ENCODE peak calls at places on chromosomes 3 and 15, in six cellular contexts. C is hepatocyte, S is heart right ventricle, E is BE2C, I is NB4, A is cardiac fibroblast. R is an unnamed sample.
A peak's percentile ranks its signal among the peaks of the same experiment; 100 is the strongest.

GRCh38 chr15:25679492-25679891 is 183.6 kb downstream of the ATP10A start:
- DNase-seq in S (no peak), A (no peak), E (no peak), C (no peak), I (no peak), R (no peak)

GRCh38 chr3:119597548-119598288 is at the start of gene PLA1A:
- DNase-seq in A (peak; percentile 21), C (peak; percentile 61), I (no peak), S (no peak), E (no peak), R (no peak)

GRCh38 chr3:159832024-159832423 is 156.6 kb upstream of the IL12A start:
- DNase-seq in C (no peak), E (peak; percentile 37), A (no peak), S (no peak), I (peak; percentile 44), R (no peak)

GRCh38 chr3:186640473-186640818 is 247 bp downstream of the FETUB start:
- DNase-seq in A (peak; percentile 16), I (no peak), E (peak; percentile 43), C (no peak), S (no peak), R (peak; percentile 14)

GRCh38 chr3:18111702-18112311 is 313.3 kb downstream of the SATB1 start:
- DNase-seq in C (no peak), S (no peak), A (peak; percentile 22), I (no peak), E (no peak), R (no peak)

GRCh38 chr15:34716111-34716510 is 38.7 kb downstream of the GJD2 start:
- DNase-seq in A (no peak), I (no peak), E (no peak), C (no peak), S (peak; percentile 50), R (no peak)

GRCh38 chr3:85313380-85313779 is 354.6 kb downstream of the CADM2 start:
- DNase-seq in S (no peak), I (no peak), A (no peak), C (no peak), E (no peak), R (no peak)

GRCh38 chr3:181886676-181887075 is 175.0 kb downstream of the SOX2 start:
- DNase-seq in E (no peak), S (no peak), C (no peak), I (no peak), A (no peak), R (no peak)

GRCh38 chr15:31740203-31740602 is 290.1 kb upstream of the CHRNA7 start:
- DNase-seq in I (no peak), S (no peak), C (peak; percentile 5), A (no peak), E (peak; percentile 33), R (no peak)

GRCh38 chr15:41154412-41154811 is 38.3 kb upstream of the INO80 start:
- DNase-seq in E (no peak), S (no peak), A (peak; percentile 16), C (no peak), I (no peak), R (no peak)

GRCh38 chr15:29045717-29046116 is 159.9 kb downstream of the APBA2 start:
- DNase-seq in I (peak; percentile 4), E (no peak), A (no peak), C (no peak), S (no peak), R (no peak)

GRCh38 chr3:189099031-189099471 is 72.7 kb upstream of the TPRG1 start:
- DNase-seq in S (peak; percentile 86), E (no peak), A (peak; percentile 36), C (no peak), I (no peak), R (peak; percentile 12)

GRCh38 chr3:29065211-29065785 is 215.6 kb upstream of the RBMS3 start:
- DNase-seq in C (peak; percentile 87), E (peak; percentile 3), S (peak; percentile 21), A (peak; percentile 99), I (no peak), R (peak; percentile 83)

GRCh38 chr3:105805402-105805801 is 63.4 kb downstream of the CBLB start:
- DNase-seq in A (no peak), C (no peak), S (no peak), E (no peak), I (no peak), R (no peak)

GRCh38 chr3:46495901-46496456 is 1.8 kb upstream of the RTP3 start:
- DNase-seq in I (peak; percentile 70), E (no peak), S (no peak), A (no peak), C (no peak), R (no peak)

GRCh38 chr3:60399861-60400845 is 851.1 kb downstream of the FHIT start:
- DNase-seq in S (no peak), A (no peak), E (no peak), I (no peak), C (no peak), R (no peak)

GRCh38 chr15:31332020-31332680 is 5.5 kb downstream of the KLF13 start:
- DNase-seq in E (peak; percentile 66), C (no peak), S (no peak), I (peak; percentile 61), A (no peak), R (no peak)

GRCh38 chr3:126456766-126457388 is 18.8 kb downstream of the ZXDC start:
- DNase-seq in A (no peak), E (peak; percentile 1), S (no peak), C (no peak), I (no peak), R (no peak)

GRCh38 chr3:103056953-103057450 is 622.2 kb downstream of the ZPLD1 start:
- DNase-seq in A (no peak), E (no peak), S (no peak), I (no peak), C (peak; percentile 8), R (no peak)

GRCh38 chr15:96170616-96171270 is 159.8 kb upstream of the NR2F2 start:
- DNase-seq in S (no peak), I (no peak), A (no peak), C (peak; percentile 46), E (no peak), R (no peak)

GRCh38 chr15:70768247-70768883 is 5.0 kb upstream of the UACA start:
- DNase-seq in C (peak; percentile 25), S (no peak), E (no peak), I (no peak), A (no peak), R (no peak)

GRCh38 chr3:13353936-13354542 is 66.1 kb downstream of the NUP210 start:
- DNase-seq in S (no peak), E (no peak), C (no peak), A (no peak), I (peak; percentile 50), R (no peak)

GRCh38 chr15:66130496-66131014 is 123.0 kb downstream of the MEGF11 start:
- DNase-seq in I (no peak), E (no peak), C (no peak), A (no peak), S (no peak), R (no peak)

GRCh38 chr15:66131200-66131599 is 122.3 kb downstream of the MEGF11 start:
- DNase-seq in A (no peak), C (no peak), I (no peak), S (no peak), E (no peak), R (no peak)

GRCh38 chr15:66126057-66126855 is 127.3 kb downstream of the MEGF11 start:
- DNase-seq in E (peak; percentile 33), C (no peak), I (no peak), S (no peak), A (no peak), R (no peak)

GRCh38 chr15:66129561-66129960 is 124.0 kb downstream of the MEGF11 start:
- DNase-seq in S (no peak), I (no peak), A (no peak), E (no peak), C (no peak), R (no peak)

GRCh38 chr15:66128116-66128715 is 125.3 kb downstream of the MEGF11 start:
- DNase-seq in E (no peak), A (no peak), I (no peak), S (no peak), C (no peak), R (no peak)
- TF ChIP-seq CTCF in E (no peak), A (no peak), I (no peak), S (no peak), C (no peak), R (no peak)

GRCh38 chr3:52492059-52492458 is 3.1 kb upstream of the STAB1 start:
- DNase-seq in A (no peak), I (no peak), S (no peak), C (no peak), E (no peak), R (no peak)
- H3K4me3 ChIP-seq in A (no peak overlapping the region), I (no peak overlapping the region), S (no peak overlapping the region), C (no peak overlapping the region), E (no peak overlapping the region), R (no peak overlapping the region)

DNA sequence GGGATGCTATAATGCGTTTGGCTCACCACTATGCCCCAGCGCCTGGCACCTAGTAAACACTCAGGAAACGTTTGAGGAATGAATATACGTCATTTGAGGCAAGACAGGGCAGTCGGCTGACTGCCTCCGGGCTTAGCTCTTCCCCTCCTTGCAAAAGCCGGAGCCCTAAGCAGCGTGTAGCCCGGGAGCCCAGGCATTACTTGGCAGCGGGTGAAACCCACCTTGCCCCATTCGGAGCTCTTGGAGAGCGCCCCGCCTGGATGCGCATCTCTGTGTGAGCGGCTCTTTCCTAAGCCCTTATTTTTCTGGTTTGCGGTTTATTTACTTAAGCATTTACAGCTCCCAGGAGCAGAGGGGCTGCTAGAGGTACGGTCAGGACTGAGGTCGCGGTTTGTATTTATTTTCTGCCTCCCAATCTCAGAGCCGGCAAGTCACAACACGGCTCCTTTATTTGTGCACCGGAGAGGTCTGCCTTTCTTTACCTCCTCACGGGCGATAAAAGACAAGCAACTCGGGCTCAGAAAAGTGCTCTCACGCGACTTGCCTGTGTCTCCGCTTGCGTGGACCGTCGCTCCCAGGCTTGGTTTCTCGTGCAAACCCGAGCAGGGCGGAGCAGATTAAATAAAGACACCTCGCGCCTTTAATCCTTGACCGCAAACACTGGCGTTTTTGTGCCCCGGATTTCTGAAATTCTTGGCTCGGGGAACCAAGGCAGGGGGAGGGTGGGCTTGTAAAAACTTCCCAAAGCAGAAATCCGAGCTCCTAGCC is 724 bp upstream of the ITPR1 start:
- DNase-seq in I (peak; percentile 82), S (peak; percentile 50), C (peak; percentile 76), A (peak; percentile 87), E (peak; percentile 57), R (no peak)
- TF ChIP-seq CTCF in I (peak; percentile 18), S (no peak), C (no peak), A (no peak), E (no peak), R (no peak)

DNA sequence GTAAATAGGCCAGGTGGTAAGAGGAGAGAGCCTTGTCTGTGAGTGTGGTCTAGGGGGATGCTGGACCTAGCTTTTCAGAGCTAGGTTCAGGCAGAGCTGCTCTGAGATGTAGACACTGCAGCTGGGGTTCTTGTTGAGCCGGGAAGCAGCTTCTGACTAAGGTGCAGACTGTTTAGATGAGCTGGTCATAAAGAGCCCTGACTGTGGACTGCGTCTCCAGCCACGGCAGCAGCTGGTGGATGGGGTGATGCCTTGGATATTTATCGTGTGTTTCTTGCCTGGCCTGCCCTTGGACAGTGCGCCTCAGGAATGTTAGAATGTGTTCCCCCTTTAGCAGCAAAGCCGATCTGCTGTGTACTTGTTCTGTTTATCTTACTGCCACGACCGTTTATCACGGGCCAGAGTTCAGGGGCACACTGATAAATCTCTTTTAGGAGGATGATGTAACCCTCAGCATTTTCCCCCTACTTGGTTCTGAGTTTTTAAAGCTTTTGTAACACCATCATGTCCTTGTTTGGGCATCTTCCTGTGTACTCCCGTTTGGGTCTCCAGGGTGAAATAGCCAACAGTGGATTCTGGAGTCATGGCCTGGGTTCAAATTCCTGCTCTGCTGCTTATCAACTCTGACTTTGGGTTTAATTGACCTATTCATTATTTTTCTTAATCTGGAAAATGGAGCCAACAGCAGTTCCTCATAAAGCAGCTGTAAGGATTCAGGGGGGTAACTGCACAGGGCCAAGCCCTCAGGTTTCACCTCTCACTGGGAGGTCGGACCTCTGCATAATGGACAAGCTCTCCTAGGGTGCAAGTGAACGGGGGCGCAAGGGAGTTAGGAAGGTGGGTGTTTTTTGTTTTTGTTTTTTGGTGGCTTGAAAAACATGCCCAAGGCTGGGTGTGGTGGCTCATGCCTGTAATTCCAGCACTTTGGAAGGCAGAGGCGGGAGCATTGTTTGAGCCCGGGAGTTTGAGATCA is 51.4 kb downstream of the FLNB start:
- DNase-seq in A (peak; percentile 74), S (no peak), C (peak; percentile 88), E (peak; percentile 18), I (peak; percentile 49), R (no peak)
- H3K4me3 ChIP-seq in A (no peak overlapping the region), S (no peak overlapping the region), C (no peak overlapping the region), E (no peak overlapping the region), I (no peak overlapping the region), R (peak overlapping the region; percentile 40)